ENCODE peak calls at places on chromosomes 4 and X, in six cellular contexts. One of them, this sample, is unnamed.

GRCh38 chrX:136866337-136867095 is 14.0 kb downstream of the RBMX start:
- DNase-seq in esophagus squamous epithelium: no peak
- DNase-seq in mucosa of gallbladder: no peak
- DNase-seq in NCI-H1092: no peak
- DNase-seq in Calu3: no peak
- DNase-seq in glutamatergic neuron: no peak
- DNase-seq in this sample: no peak

GRCh38 chrX:110914281-110914680 is 118.7 kb upstream of the CHRDL1 start:
- DNase-seq in glutamatergic neuron: no peak
- DNase-seq in mucosa of gallbladder: no peak
- DNase-seq in NCI-H1092: no peak
- DNase-seq in Calu3: no peak
- DNase-seq in esophagus squamous epithelium: no peak
- DNase-seq in this sample: no peak

GRCh38 chrX:10103023-10103422 is 53.8 kb upstream of the CLCN4 start:
- DNase-seq in esophagus squamous epithelium: no peak
- DNase-seq in glutamatergic neuron: no peak
- DNase-seq in Calu3: no peak
- DNase-seq in mucosa of gallbladder: no peak
- DNase-seq in NCI-H1092: no peak
- DNase-seq in this sample: no peak

GRCh38 chrX:120477453-120477852 is 8.4 kb upstream of the LAMP2 start:
- DNase-seq in esophagus squamous epithelium: no peak
- DNase-seq in mucosa of gallbladder: no peak
- DNase-seq in Calu3: no peak
- DNase-seq in glutamatergic neuron: no peak
- DNase-seq in NCI-H1092: no peak
- DNase-seq in this sample: no peak

GRCh38 chr4:53899544-53900274 is 164.7 kb downstream of the CHIC2 start:
- DNase-seq in Calu3: no peak
- DNase-seq in NCI-H1092: no peak
- DNase-seq in glutamatergic neuron: no peak
- DNase-seq in esophagus squamous epithelium: no peak
- DNase-seq in mucosa of gallbladder: no peak
- DNase-seq in this sample: peak

GRCh38 chrX:18883234-18883960 is 100.5 kb downstream of the PHKA2 start:
- DNase-seq in glutamatergic neuron: no peak
- DNase-seq in esophagus squamous epithelium: no peak
- DNase-seq in Calu3: no peak
- DNase-seq in mucosa of gallbladder: no peak
- DNase-seq in NCI-H1092: no peak
- DNase-seq in this sample: peak

GRCh38 chr4:173170210-173170778 is 1.7 kb downstream of the GALNT7 start:
- DNase-seq in mucosa of gallbladder: no peak
- DNase-seq in glutamatergic neuron: no peak
- DNase-seq in esophagus squamous epithelium: no peak
- DNase-seq in Calu3: no peak
- DNase-seq in NCI-H1092: no peak
- DNase-seq in this sample: no peak

GRCh38 chr4:110518889-110519490 is 43.0 kb downstream of the ENPEP start:
- DNase-seq in mucosa of gallbladder: peak
- DNase-seq in NCI-H1092: no peak
- DNase-seq in glutamatergic neuron: peak
- DNase-seq in esophagus squamous epithelium: no peak
- DNase-seq in Calu3: peak
- DNase-seq in this sample: peak

GRCh38 chr4:125368161-125368560 is 53.4 kb downstream of the FAT4 start:
- DNase-seq in mucosa of gallbladder: no peak
- DNase-seq in Calu3: no peak
- DNase-seq in esophagus squamous epithelium: no peak
- DNase-seq in glutamatergic neuron: no peak
- DNase-seq in NCI-H1092: no peak
- DNase-seq in this sample: peak

This sample was measured in hepatocyte.